ENCODE peak calls at places on chromosomes 5 and 9, in seven cellular contexts. V is NCI-H69, K is brain microvascular endothelial cell, S is T1000, N is T-cell, O is NCI-H1930, H is foreskin keratinocyte. X is an unnamed sample.

GRCh38 chr5:91865920-91866319 is 482.8 kb upstream of the ARRDC3 start:
- DNase-seq in V (peak), K (no peak), S (no peak), N (no peak), O (no peak), H (no peak), X (no peak)

GRCh38 chr5:15501057-15501791 is 1.2 kb downstream of the FBXL7 start:
- DNase-seq in V (no peak), K (peak), S (peak), N (no peak), O (no peak), H (peak), X (no peak)

GRCh38 chr9:128192601-128193371 is 1.4 kb upstream of the CIZ1 start:
- DNase-seq in V (peak), K (peak), S (peak), N (no peak), O (peak), H (peak), X (no peak)

GRCh38 chr5:57037355-57037754 is 85.4 kb upstream of the MIER3 start:
- DNase-seq in V (no peak), K (no peak), S (no peak), N (no peak), O (no peak), H (no peak), X (no peak)

GRCh38 chr5:74865799-74866652 is at the start of gene FAM169A:
- DNase-seq in V (peak), K (no peak), S (peak), N (peak), O (peak), H (peak), X (peak)

GRCh38 chr9:129866373-129867137 is 31.3 kb downstream of the USP20 start:
- DNase-seq in V (no peak), K (no peak), S (no peak), N (no peak), O (no peak), H (no peak), X (no peak)

GRCh38 chr9:70502690-70503089 is 88.2 kb upstream of the KLF9 start:
- DNase-seq in V (no peak), K (no peak), S (no peak), N (no peak), O (no peak), H (no peak), X (no peak)

GRCh38 chr9:121483049-121483448 is 16.6 kb downstream of the GGTA1 start:
- DNase-seq in V (peak), K (no peak), S (no peak), N (no peak), O (no peak), H (no peak), X (no peak)

GRCh38 chr5:139422307-139422893 is 16.9 kb downstream of the DNAJC18 start:
- DNase-seq in V (peak), K (peak), S (peak), N (peak), O (peak), H (peak), X (peak)

GRCh38 chr5:40401965-40402364 is 277.8 kb upstream of the PTGER4 start:
- DNase-seq in V (no peak), K (peak), S (peak), N (no peak), O (no peak), H (peak), X (no peak)

GRCh38 chr5:73709536-73710129 is 83.6 kb downstream of the ARHGEF28 start:
- DNase-seq in V (no peak), K (peak), S (peak), N (no peak), O (no peak), H (peak), X (no peak)

GRCh38 chr5:154478224-154478565 is at the start of gene HAND1:
- DNase-seq in V (peak), K (no peak), S (peak), N (no peak), O (peak), H (no peak), X (no peak)

GRCh38 chr5:132023258-132024116 is 12.0 kb upstream of the ACSL6 start:
- DNase-seq in V (no peak), K (no peak), S (no peak), N (no peak), O (no peak), H (no peak), X (no peak)

GRCh38 chr9:75531588-75531987 is 358.9 kb upstream of the PCSK5 start:
- DNase-seq in V (no peak), K (no peak), S (no peak), N (no peak), O (no peak), H (no peak), X (no peak)

GRCh38 chr9:14960881-14961280 is 50.7 kb upstream of the FREM1 start:
- DNase-seq in V (no peak), K (no peak), S (no peak), N (no peak), O (no peak), H (peak), X (no peak)

GRCh38 chr5:157172408-157172807 is 6.3 kb upstream of the GARIN3 start:
- DNase-seq in V (no peak), K (no peak), S (no peak), N (peak), O (no peak), H (no peak), X (peak)

GRCh38 chr5:41128291-41128690 is 57.1 kb upstream of the MROH2B start:
- DNase-seq in V (peak), K (no peak), S (no peak), N (no peak), O (no peak), H (no peak), X (no peak)

GRCh38 chr9:32551491-32552049 is 557 bp upstream of the SMIM27 start:
- DNase-seq in V (peak), K (peak), S (no peak), N (peak), O (peak), H (no peak), X (no peak)

GRCh38 chr9:130606887-130607582 is 27.7 kb downstream of the FUBP3 start:
- DNase-seq in V (no peak), K (peak), S (no peak), N (no peak), O (no peak), H (peak), X (no peak)

GRCh38 chr5:167057665-167058064 is 1233.8 kb upstream of the WWC1 start:
- DNase-seq in V (no peak), K (no peak), S (no peak), N (no peak), O (no peak), H (no peak), X (no peak)

GRCh38 chr9:106897681-106898080 is 34.7 kb downstream of the ZNF462 start:
- DNase-seq in V (no peak), K (no peak), S (no peak), N (no peak), O (no peak), H (no peak), X (no peak)

GRCh38 chr5:2657151-2657550 is 94.3 kb downstream of the IRX2 start:
- DNase-seq in V (no peak), K (no peak), S (no peak), N (no peak), O (no peak), H (no peak), X (no peak)

GRCh38 chr9:109779711-109780452 is at the start of gene PALM2AKAP2:
- DNase-seq in V (peak), K (peak), S (peak), N (no peak), O (peak), H (peak), X (peak)

GRCh38 chr9:2663486-2663885 is 41.9 kb downstream of the VLDLR start:
- DNase-seq in V (no peak), K (no peak), S (no peak), N (no peak), O (no peak), H (no peak), X (no peak)

X was measured in GM12891.